ENCODE peak calls at places on chromosome 18, in six cellular contexts. V is K562, O is GM23338, K is GM12878, F is H1, Y is HepG2. J is an unnamed sample.

GRCh38 chr18:58863539-58864145 is 1.0 kb upstream of the ZNF532 start:
- DNase-seq in Y (no peak), V (no peak), K (no peak), F (no peak), O (peak), J (peak)

GRCh38 chr18:76569644-76570415 is 74.8 kb upstream of the ZNF516 start:
- DNase-seq in Y (no peak), V (no peak), F (no peak), K (no peak), O (no peak), J (no peak)

GRCh38 chr18:72458256-72458655 is 85.9 kb downstream of the CBLN2 start:
- DNase-seq in Y (no peak), V (no peak), F (no peak), O (no peak), K (no peak), J (no peak)

GRCh38 chr18:51030537-51031258 is 685 bp downstream of the SMAD4 start:
- DNase-seq in V (peak), F (no peak), Y (peak), K (no peak), O (peak), J (peak)

GRCh38 chr18:434410-434809 is 66.1 kb downstream of the COLEC12 start:
- DNase-seq in F (no peak), Y (no peak), K (no peak), O (no peak), V (no peak), J (no peak)

GRCh38 chr18:58263055-58263732 is 219.2 kb downstream of the NEDD4L start:
- DNase-seq in O (peak), K (no peak), V (no peak), F (no peak), Y (no peak), J (no peak)

GRCh38 chr18:13258792-13259385 is 40.3 kb downstream of the LDLRAD4 start:
- DNase-seq in F (no peak), O (no peak), Y (no peak), V (no peak), K (no peak), J (no peak)

GRCh38 chr18:77114564-77115391 is 17.8 kb downstream of the MBP start:
- DNase-seq in V (no peak), F (no peak), Y (peak), O (no peak), K (no peak), J (no peak)

GRCh38 chr18:54240629-54241107 is 16.2 kb upstream of the MBD2 start:
- DNase-seq in V (no peak), F (no peak), Y (no peak), O (no peak), K (no peak), J (no peak)

GRCh38 chr18:49362431-49362830 is 98.0 kb downstream of the DYM start:
- DNase-seq in V (no peak), O (no peak), Y (no peak), F (no peak), K (no peak), J (no peak)

GRCh38 chr18:13096232-13096631 is 105.1 kb downstream of the CEP192 start:
- DNase-seq in Y (no peak), K (no peak), O (no peak), V (no peak), F (no peak), J (no peak)

GRCh38 chr18:59696311-59697235 is 650 bp downstream of the CCBE1 start:
- DNase-seq in K (no peak), V (no peak), O (peak), F (no peak), Y (no peak), J (peak)

GRCh38 chr18:7856733-7857132 is 289.6 kb downstream of the PTPRM start:
- DNase-seq in Y (peak), V (no peak), F (no peak), O (no peak), K (no peak), J (no peak)

GRCh38 chr18:44320619-44321460 is 359.8 kb upstream of the SETBP1 start:
- DNase-seq in K (no peak), Y (no peak), V (no peak), O (peak), F (no peak), J (peak)

GRCh38 chr18:477565-477964 is 22.9 kb downstream of the COLEC12 start:
- DNase-seq in F (no peak), O (peak), V (peak), Y (peak), K (no peak), J (peak)

GRCh38 chr18:61845212-61845611 is 47.6 kb downstream of the RNF152 start:
- DNase-seq in V (no peak), Y (no peak), K (no peak), F (no peak), O (no peak), J (no peak)

GRCh38 chr18:5196253-5197031 is 615 bp downstream of the AKAIN1 start:
- DNase-seq in F (no peak), Y (no peak), K (no peak), V (no peak), O (peak), J (peak)

GRCh38 chr18:41121116-41121826 is 833.8 kb upstream of the PIK3C3 start:
- DNase-seq in K (no peak), Y (no peak), F (no peak), O (no peak), V (no peak), J (no peak)

GRCh38 chr18:22813648-22814328 is 119.3 kb upstream of the RBBP8 start:
- DNase-seq in K (no peak), Y (peak), O (peak), F (no peak), V (peak), J (no peak)

GRCh38 chr18:37294951-37295350 is 270.6 kb downstream of the CELF4 start:
- DNase-seq in O (peak), V (peak), K (no peak), F (peak), Y (peak), J (peak)

GRCh38 chr18:58373486-58373885 is 255.4 kb downstream of the ALPK2 start:
- DNase-seq in O (no peak), K (no peak), F (no peak), V (no peak), Y (no peak), J (no peak)

GRCh38 chr18:39037925-39038324 is 1472.3 kb upstream of the CELF4 start:
- DNase-seq in V (no peak), Y (no peak), K (no peak), O (no peak), F (no peak), J (no peak)

GRCh38 chr18:58216071-58216471 is 172.0 kb downstream of the NEDD4L start:
- DNase-seq in V (no peak), F (peak), O (peak), K (no peak), Y (no peak), J (peak)

GRCh38 chr18:61887838-61888237 is 5.0 kb downstream of the RNF152 start:
- DNase-seq in K (no peak), F (no peak), V (no peak), Y (no peak), O (no peak), J (no peak)

GRCh38 chr18:13165636-13166423 is 52.7 kb upstream of the LDLRAD4 start:
- DNase-seq in Y (no peak), F (no peak), K (no peak), O (peak), V (no peak), J (peak)

GRCh38 chr18:2625217-2625616 is 30.3 kb upstream of the SMCHD1 start:
- DNase-seq in V (no peak), O (no peak), K (no peak), Y (no peak), F (no peak), J (no peak)

GRCh38 chr18:7164610-7165009 is 47.0 kb upstream of the LAMA1 start:
- DNase-seq in Y (no peak), K (no peak), F (no peak), V (no peak), O (peak), J (no peak)

GRCh38 chr18:31499157-31499524 is 1.2 kb downstream of the DSG2 start:
- DNase-seq in K (no peak), V (no peak), F (no peak), Y (no peak), O (no peak), J (no peak)

GRCh38 chr18:77899972-77900754 is 650.5 kb downstream of the GALR1 start:
- DNase-seq in V (peak), K (no peak), O (peak), Y (no peak), F (no peak), J (peak)

GRCh38 chr18:79732721-79733025 is 53.1 kb downstream of the CTDP1 start:
- DNase-seq in F (no peak), Y (no peak), V (no peak), O (no peak), K (no peak), J (no peak)

GRCh38 chr18:21857871-21858270 is 117.3 kb downstream of the MIB1 start:
- DNase-seq in K (no peak), Y (no peak), O (no peak), V (no peak), F (no peak), J (no peak)

GRCh38 chr18:35515460-35516130 is 17.8 kb upstream of the INO80C start:
- DNase-seq in K (no peak), F (no peak), V (no peak), Y (no peak), O (peak), J (no peak)

GRCh38 chr18:76983613-76984051 is 149.0 kb downstream of the MBP start:
- DNase-seq in O (no peak), V (no peak), Y (no peak), K (no peak), F (no peak), J (no peak)

GRCh38 chr18:3995476-3996102 is 459.5 kb downstream of the DLGAP1 start:
- DNase-seq in O (peak), K (peak), V (peak), F (no peak), Y (peak), J (peak)

GRCh38 chr18:41206341-41206740 is 748.7 kb upstream of the PIK3C3 start:
- DNase-seq in F (no peak), K (no peak), O (no peak), Y (no peak), V (no peak), J (no peak)

GRCh38 chr18:36441872-36442271 is 144.4 kb downstream of the FHOD3 start:
- DNase-seq in Y (no peak), K (no peak), F (no peak), V (no peak), O (no peak), J (no peak)

GRCh38 chr18:9925369-9925768 is 11.6 kb downstream of the VAPA start:
- DNase-seq in Y (no peak), V (no peak), O (no peak), F (no peak), K (no peak), J (no peak)

GRCh38 chr18:27400001-27400400 is 214.9 kb upstream of the CHST9 start:
- DNase-seq in F (peak), V (no peak), O (peak), Y (no peak), K (no peak), J (peak)
- TF ChIP-seq CREB1 in F (peak), V (no peak), O (peak), Y (no peak), K (no peak), J (no peak)

DNA sequence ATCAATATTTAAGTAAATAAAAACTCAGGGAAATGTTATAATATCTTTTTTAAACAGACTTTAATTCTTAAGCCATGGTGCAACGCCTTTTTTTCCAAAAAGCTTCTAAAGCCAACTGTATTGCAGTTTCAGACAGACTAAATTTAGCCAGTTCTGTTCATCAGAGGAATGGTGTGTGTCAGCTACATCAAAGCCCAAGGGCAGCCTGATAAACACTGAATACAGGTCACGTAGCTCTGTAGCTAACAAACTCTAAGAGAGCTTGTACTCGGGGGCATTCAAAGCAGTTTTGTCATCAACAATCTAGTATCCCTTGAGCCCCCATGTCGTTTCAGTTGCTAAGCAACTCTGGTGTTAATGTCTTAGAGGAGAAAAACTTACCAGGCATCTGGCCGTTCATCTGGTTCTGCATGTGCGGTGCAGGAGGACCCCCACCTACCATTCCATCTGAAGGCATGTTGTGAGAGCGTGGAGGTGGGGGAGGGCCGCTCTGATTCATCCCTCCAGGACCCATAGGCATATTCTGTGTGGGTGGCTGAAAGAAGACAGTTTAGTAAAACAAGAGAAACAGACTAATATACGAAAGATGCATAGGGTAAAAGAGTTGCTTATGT is 33.1 kb downstream of the SS18 start:
- DNase-seq in K (no peak), O (no peak), Y (no peak), F (no peak), V (peak), J (no peak)
- TF ChIP-seq CREB1 in K (no peak), O (no peak), Y (no peak), F (no peak), V (no peak), J (no peak)

GRCh38 chr18:56038258-56039030 is 450.5 kb upstream of the TCF4 start:
- DNase-seq in K (no peak), O (no peak), V (no peak), F (no peak), Y (no peak), J (no peak)
- TF ChIP-seq CREB1 in K (no peak), O (no peak), V (no peak), F (no peak), Y (no peak), J (no peak)

GRCh38 chr18:74773171-74773624 is 175.5 kb downstream of the ZNF407 start:
- DNase-seq in K (peak), O (no peak), F (no peak), V (no peak), Y (no peak), J (no peak)

GRCh38 chr18:74766233-74766632 is 168.6 kb downstream of the ZNF407 start:
- DNase-seq in Y (no peak), K (no peak), V (no peak), O (no peak), F (no peak), J (no peak)

GRCh38 chr18:74768096-74768495 is 170.4 kb downstream of the ZNF407 start:
- DNase-seq in V (no peak), Y (no peak), O (no peak), K (no peak), F (no peak), J (no peak)
- TF ChIP-seq CREB1 in V (no peak), Y (no peak), O (no peak), K (no peak), F (no peak), J (no peak)

GRCh38 chr18:70310560-70311320 is 21.9 kb downstream of the SOCS6 start:
- DNase-seq in K (no peak), Y (no peak), F (no peak), O (no peak), V (no peak), J (no peak)
- TF ChIP-seq CREB1 in K (no peak), Y (no peak), F (no peak), O (no peak), V (no peak), J (no peak)

DNA sequence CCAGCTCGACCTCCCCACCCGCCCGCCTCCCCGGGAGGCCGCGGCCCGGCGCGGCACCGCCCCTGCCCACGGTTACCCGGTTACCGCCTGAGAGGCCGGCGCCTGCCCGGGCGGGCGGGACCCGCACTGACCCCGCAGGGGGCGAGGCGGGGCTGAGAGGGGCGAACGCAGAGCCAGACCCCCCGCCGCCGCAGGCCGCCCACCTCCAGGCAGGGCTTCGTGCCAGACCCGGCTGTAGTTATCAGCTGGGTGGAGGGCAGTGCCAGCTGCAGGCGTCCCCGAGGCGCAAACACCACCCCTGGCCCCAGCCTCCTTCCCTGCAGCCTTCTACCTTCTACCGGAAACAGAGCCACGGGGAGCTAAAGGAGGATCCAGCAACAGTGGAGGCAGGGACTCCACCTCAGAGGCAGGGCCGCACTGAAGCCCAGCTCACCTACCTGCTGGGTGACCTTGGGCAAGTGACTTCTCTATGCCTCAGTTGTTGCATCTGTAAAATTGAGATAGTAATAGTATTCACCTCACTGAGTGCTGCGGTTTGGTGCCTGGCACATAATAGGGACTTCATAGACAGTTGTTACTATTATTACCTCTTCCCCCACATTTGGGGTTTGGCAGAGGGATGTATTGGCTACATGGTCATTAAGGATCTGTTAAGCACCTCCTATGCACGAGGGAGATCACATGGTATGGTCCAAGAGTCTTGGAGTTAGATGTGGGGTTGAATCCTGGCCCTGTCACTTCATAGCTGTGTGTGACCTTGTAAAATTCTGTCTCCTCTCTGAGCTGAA is 231.6 kb upstream of the SMAD2 start:
- DNase-seq in K (no peak), V (no peak), F (no peak), O (peak), Y (no peak), J (no peak)
- TF ChIP-seq CREB1 in K (no peak), V (no peak), F (no peak), O (no peak), Y (no peak), J (no peak)

DNA sequence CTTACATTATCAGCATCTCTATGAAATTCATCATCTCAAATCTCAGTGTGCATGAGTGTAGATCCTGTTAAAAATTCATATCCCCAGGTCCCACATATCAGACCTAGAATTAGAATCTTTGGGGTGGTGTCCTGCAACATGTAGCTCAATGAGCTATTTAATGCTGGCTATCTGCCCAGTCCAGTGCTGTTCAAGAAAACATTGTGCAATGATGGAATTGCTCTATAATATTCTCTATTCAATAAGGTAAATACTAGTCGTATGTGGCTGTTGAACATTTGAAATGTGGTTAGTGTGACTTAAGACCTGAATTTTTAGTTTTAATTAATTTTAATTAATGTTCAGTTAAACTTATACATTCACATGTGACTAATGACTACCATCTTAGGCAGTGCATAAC is 127.4 kb downstream of the NOL4 start:
- DNase-seq in K (no peak), Y (no peak), O (no peak), F (no peak), V (no peak), J (no peak)
- TF ChIP-seq CREB1 in K (no peak), Y (no peak), O (no peak), F (no peak), V (no peak), J (no peak)

DNA sequence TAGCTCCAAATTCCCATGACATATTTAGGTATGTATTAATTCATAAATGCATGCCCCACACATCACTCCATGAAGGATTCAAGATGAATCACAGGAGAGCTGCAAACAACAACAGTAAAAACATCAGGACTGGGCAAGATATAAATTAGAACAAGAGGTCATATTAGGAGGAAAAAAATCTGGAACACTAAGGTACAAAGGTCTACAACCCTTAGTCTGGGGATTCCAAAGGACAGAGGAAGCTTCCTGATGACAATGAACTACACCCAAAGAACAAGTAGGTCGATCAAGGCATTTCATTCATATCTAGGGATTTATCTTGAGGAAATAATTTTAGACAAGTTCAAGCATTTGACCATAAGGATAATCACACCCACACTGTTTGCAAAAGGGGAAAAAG is 14.5 kb downstream of the VPS4B start:
- DNase-seq in K (no peak), V (no peak), Y (no peak), F (no peak), O (no peak), J (no peak)
- TF ChIP-seq CREB1 in K (no peak), V (no peak), Y (no peak), F (no peak), O (no peak), J (no peak)